ENCODE peak calls at places on chromosome 1, in eight cellular contexts. W is IMR-90, C is stomach, P is nephron progenitor cell, Z is mucosa of descending colon, R is fibroblast of mammary gland, A is uterus, J is progenitor cell of endocrine pancreas. N is an unnamed sample.

GRCh38 chr1:234716907-234717375 is 107.0 kb upstream of the IRF2BP2 start:
- DNase-seq in W (no peak), C (no peak), P (no peak), Z (peak), R (no peak), A (no peak), J (no peak), N (no peak)

GRCh38 chr1:160550572-160551034 is 27.5 kb upstream of the SLAMF6 start:
- DNase-seq in W (no peak), C (no peak), P (no peak), Z (peak), R (no peak), A (no peak), J (no peak), N (no peak)

GRCh38 chr1:232627645-232628334 is 2.1 kb downstream of the SIPA1L2 start:
- DNase-seq in W (peak), C (no peak), P (no peak), Z (peak), R (peak), A (no peak), J (no peak), N (no peak)

GRCh38 chr1:178940022-178940765 is 69.3 kb upstream of the ANGPTL1 start:
- DNase-seq in W (peak), C (no peak), P (no peak), Z (no peak), R (peak), A (no peak), J (no peak), N (no peak)

GRCh38 chr1:187744665-187745064 is 915.9 kb downstream of the PLA2G4A start:
- DNase-seq in W (no peak), C (no peak), P (no peak), Z (no peak), R (no peak), A (no peak), J (no peak), N (no peak)

GRCh38 chr1:210250998-210251679 is 18.5 kb downstream of the SERTAD4 start:
- DNase-seq in W (no peak), C (peak), P (peak), Z (peak), R (no peak), A (peak), J (peak), N (peak)

GRCh38 chr1:194387531-194387930 is 1201.1 kb upstream of the B3GALT2 start:
- DNase-seq in W (no peak), C (no peak), P (no peak), Z (no peak), R (no peak), A (no peak), J (no peak), N (no peak)

GRCh38 chr1:234393190-234393589 is 19.9 kb downstream of the COA6 start:
- DNase-seq in W (no peak), C (no peak), P (no peak), Z (no peak), R (no peak), A (no peak), J (no peak), N (no peak)

GRCh38 chr1:70979879-70980278 is 67.7 kb downstream of the PTGER3 start:
- DNase-seq in W (no peak), C (no peak), P (no peak), Z (no peak), R (no peak), A (no peak), J (no peak), N (no peak)

GRCh38 chr1:2982615-2983318 is 38.5 kb upstream of the ACTRT2 start:
- DNase-seq in W (no peak), C (no peak), P (no peak), Z (no peak), R (no peak), A (no peak), J (no peak), N (no peak)

GRCh38 chr1:44010935-44011610 is 19.7 kb downstream of the CCDC24 start:
- DNase-seq in W (no peak), C (no peak), P (no peak), Z (no peak), R (no peak), A (no peak), J (no peak), N (no peak)

GRCh38 chr1:46288485-46289133 is 14.8 kb downstream of the LRRC41 start:
- DNase-seq in W (peak), C (no peak), P (no peak), Z (no peak), R (peak), A (no peak), J (no peak), N (no peak)

GRCh38 chr1:152110365-152110859 is 4.8 kb downstream of the TCHH start:
- DNase-seq in W (peak), C (no peak), P (no peak), Z (peak), R (peak), A (peak), J (no peak), N (no peak)

GRCh38 chr1:164728719-164729118 is 169.7 kb downstream of the PBX1 start:
- DNase-seq in W (no peak), C (no peak), P (no peak), Z (no peak), R (peak), A (no peak), J (no peak), N (no peak)

GRCh38 chr1:93779540-93780121 is 98.0 kb upstream of the BCAR3 start:
- DNase-seq in W (peak), C (no peak), P (no peak), Z (no peak), R (peak), A (no peak), J (no peak), N (no peak)

GRCh38 chr1:156657161-156657970 is 15.4 kb downstream of the BCAN start:
- DNase-seq in W (peak), C (peak), P (peak), Z (peak), R (peak), A (peak), J (peak), N (peak)

GRCh38 chr1:172135076-172135672 is 285.3 kb upstream of the C1orf105 start:
- DNase-seq in W (no peak), C (no peak), P (no peak), Z (peak), R (peak), A (no peak), J (no peak), N (no peak)

GRCh38 chr1:25999419-25999818 is 1.6 kb upstream of the PAFAH2 start:
- DNase-seq in W (no peak), C (no peak), P (no peak), Z (no peak), R (no peak), A (no peak), J (no peak), N (no peak)

GRCh38 chr1:90834354-90835171 is 117.5 kb upstream of the BARHL2 start:
- DNase-seq in W (no peak), C (no peak), P (no peak), Z (no peak), R (no peak), A (no peak), J (no peak), N (no peak)

GRCh38 chr1:92329356-92330129 is 30.7 kb downstream of the RPAP2 start:
- DNase-seq in W (peak), C (no peak), P (no peak), Z (no peak), R (peak), A (no peak), J (no peak), N (no peak)

GRCh38 chr1:186948542-186948941 is 119.8 kb downstream of the PLA2G4A start:
- DNase-seq in W (no peak), C (no peak), P (no peak), Z (no peak), R (no peak), A (no peak), J (no peak), N (no peak)

GRCh38 chr1:246497331-246497915 is 9.7 kb downstream of the SMYD3 start:
- DNase-seq in W (peak), C (no peak), P (no peak), Z (peak), R (peak), A (no peak), J (no peak), N (no peak)

GRCh38 chr1:26848947-26849774 is 13.8 kb upstream of the SFN start:
- DNase-seq in W (peak), C (peak), P (no peak), Z (peak), R (peak), A (peak), J (no peak), N (peak)

GRCh38 chr1:54379481-54380284 is 26.5 kb downstream of the SSBP3 start:
- DNase-seq in W (peak), C (peak), P (no peak), Z (no peak), R (no peak), A (peak), J (no peak), N (no peak)

GRCh38 chr1:89499320-89499719 is 25.3 kb upstream of the LRRC8B start:
- DNase-seq in W (no peak), C (no peak), P (no peak), Z (no peak), R (no peak), A (peak), J (no peak), N (no peak)

GRCh38 chr1:215567491-215568286 is 585 bp downstream of the KCTD3 start:
- DNase-seq in W (peak), C (no peak), P (peak), Z (peak), R (peak), A (peak), J (peak), N (no peak)

GRCh38 chr1:209601809-209602657 is 18.5 kb downstream of the CAMK1G start:
- DNase-seq in W (peak), C (peak), P (no peak), Z (peak), R (peak), A (no peak), J (no peak), N (no peak)

GRCh38 chr1:91697322-91698260 is 188.4 kb downstream of the TGFBR3 start:
- DNase-seq in W (peak), C (no peak), P (no peak), Z (peak), R (peak), A (no peak), J (no peak), N (no peak)

GRCh38 chr1:169288011-169288414 is 79.6 kb downstream of the NME7 start:
- DNase-seq in W (peak), C (no peak), P (no peak), Z (no peak), R (no peak), A (no peak), J (no peak), N (no peak)

GRCh38 chr1:26761217-26761616 is 26.5 kb upstream of the PIGV start:
- DNase-seq in W (no peak), C (no peak), P (no peak), Z (no peak), R (no peak), A (no peak), J (no peak), N (no peak)

GRCh38 chr1:145887631-145888030 is 2.0 kb upstream of the ANKRD35 start:
- DNase-seq in W (no peak), C (no peak), P (no peak), Z (no peak), R (no peak), A (no peak), J (no peak), N (no peak)

GRCh38 chr1:36622741-36623648 is 140.3 kb upstream of the CSF3R start:
- DNase-seq in W (no peak), C (peak), P (no peak), Z (peak), R (no peak), A (no peak), J (peak), N (no peak)

GRCh38 chr1:198713081-198713480 is 74.2 kb downstream of the PTPRC start:
- DNase-seq in W (peak), C (no peak), P (no peak), Z (no peak), R (peak), A (no peak), J (no peak), N (no peak)

GRCh38 chr1:13807213-13807612 is 107.2 kb downstream of the PRDM2 start:
- DNase-seq in W (no peak), C (peak), P (peak), Z (peak), R (peak), A (no peak), J (peak), N (no peak)

GRCh38 chr1:182189535-182190066 is 128.1 kb upstream of the ZNF648 start:
- DNase-seq in W (no peak), C (no peak), P (no peak), Z (no peak), R (peak), A (no peak), J (no peak), N (no peak)

DNA sequence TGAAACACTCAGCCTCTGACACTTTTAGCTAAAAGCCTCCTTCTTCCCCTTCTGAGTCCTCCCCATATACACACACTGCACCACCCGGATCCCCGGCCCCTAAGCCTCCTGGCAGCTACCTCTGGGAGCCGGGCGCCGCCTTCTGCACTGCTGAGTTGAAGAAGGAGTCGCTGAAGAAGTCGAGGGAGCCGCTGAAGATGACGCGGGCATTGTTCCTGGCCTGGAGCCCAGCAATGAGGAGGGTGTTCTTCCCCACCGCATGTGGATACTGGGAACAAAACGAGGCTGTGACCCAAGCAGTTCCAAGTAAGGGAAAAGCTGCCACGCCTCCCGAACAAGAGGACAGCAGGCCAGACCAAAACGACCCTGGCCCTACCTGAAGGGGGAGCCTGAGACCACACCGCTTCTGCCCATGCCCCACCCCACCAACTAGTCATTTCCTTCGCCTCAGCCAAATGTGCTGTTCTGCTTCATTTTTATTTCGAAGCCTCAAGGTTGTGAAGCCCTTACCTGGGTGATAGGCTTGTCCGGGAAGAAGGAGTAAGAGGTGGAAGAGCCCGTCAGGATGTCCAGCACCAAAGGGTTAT is 7.0 kb downstream of the DDOST start:
- DNase-seq in W (no peak), C (no peak), P (no peak), Z (no peak), R (peak), A (no peak), J (no peak), N (no peak)
- TF ChIP-seq CTCF in W (no peak), C (no peak), P (no peak), Z (no peak), R (no peak), A (no peak), J (no peak), N (no peak)

GRCh38 chr1:205229399-205229861 is 1.7 kb downstream of the TMCC2 start:
- DNase-seq in W (peak), C (peak), P (peak), Z (peak), R (peak), A (peak), J (no peak), N (no peak)
- TF ChIP-seq CTCF in W (peak), C (no peak), P (no peak), Z (no peak), R (peak), A (peak), J (no peak), N (no peak)

GRCh38 chr1:67148516-67149178 is 13.9 kb upstream of the C1orf141 start:
- DNase-seq in W (no peak), C (no peak), P (no peak), Z (no peak), R (no peak), A (no peak), J (no peak), N (no peak)

GRCh38 chr1:67146539-67146938 is 11.8 kb upstream of the C1orf141 start:
- DNase-seq in W (no peak), C (no peak), P (no peak), Z (no peak), R (no peak), A (no peak), J (no peak), N (no peak)

GRCh38 chr1:67146101-67146500 is 11.3 kb upstream of the C1orf141 start:
- DNase-seq in W (no peak), C (no peak), P (no peak), Z (no peak), R (no peak), A (no peak), J (no peak), N (no peak)

GRCh38 chr1:67150931-67151330 is 15.3 kb upstream of the IL23R start:
- DNase-seq in W (no peak), C (no peak), P (no peak), Z (no peak), R (no peak), A (no peak), J (no peak), N (no peak)

DNA sequence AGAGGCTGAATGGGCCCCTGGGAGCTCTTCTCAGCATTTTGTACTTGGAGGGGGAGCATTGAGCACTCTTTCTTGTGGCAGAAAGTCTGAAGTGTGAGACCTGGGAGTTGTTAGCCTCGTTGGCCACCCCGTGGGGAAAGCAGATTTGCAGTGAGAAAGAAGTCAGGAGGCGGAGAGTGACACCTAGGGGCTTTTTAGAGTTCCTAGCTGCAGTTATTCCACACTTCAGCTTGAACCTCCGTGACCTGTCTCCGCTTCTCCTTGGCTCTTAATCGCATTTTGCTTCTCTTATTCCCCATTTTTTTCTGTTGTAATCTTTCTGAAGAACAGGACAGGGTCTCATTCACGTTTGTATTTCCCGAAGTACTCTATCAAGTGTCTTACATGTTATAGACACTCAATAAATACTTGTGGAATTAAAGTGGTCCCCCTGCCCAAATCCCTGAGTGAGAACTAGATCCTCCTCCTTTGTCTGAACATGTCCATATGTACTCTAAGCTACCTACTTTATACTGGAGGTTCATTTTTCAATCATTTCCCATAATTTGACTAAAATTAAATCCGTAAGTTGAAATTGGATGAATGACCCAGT is 14.5 kb upstream of the C1orf141 start:
- DNase-seq in W (peak), C (peak), P (peak), Z (peak), R (peak), A (peak), J (peak), N (no peak)
- TF ChIP-seq CTCF in W (peak), C (no peak), P (peak), Z (peak), R (peak), A (peak), J (peak), N (no peak)

GRCh38 chr1:9428601-9429368 is 110.5 kb upstream of the SLC25A33 start:
- DNase-seq in W (peak), C (peak), P (peak), Z (peak), R (peak), A (peak), J (peak), N (peak)
- TF ChIP-seq CTCF in W (peak), C (no peak), P (no peak), Z (peak), R (no peak), A (peak), J (peak), N (no peak)

GRCh38 chr1:41599912-41600311 is 115.4 kb upstream of the EDN2 start:
- DNase-seq in W (peak), C (no peak), P (no peak), Z (no peak), R (peak), A (no peak), J (no peak), N (no peak)
- TF ChIP-seq CTCF in W (peak), C (no peak), P (peak), Z (no peak), R (peak), A (peak), J (peak), N (no peak)

GRCh38 chr1:150841626-150842025 is 33.6 kb upstream of the CTSK start:
- DNase-seq in W (no peak), C (no peak), P (no peak), Z (no peak), R (no peak), A (no peak), J (no peak), N (no peak)
- TF ChIP-seq CTCF in W (no peak), C (no peak), P (no peak), Z (no peak), R (no peak), A (no peak), J (no peak), N (no peak)

N was measured in omental fat pad.